ENCODE peak calls at places on chromosome 12, in four cellular contexts. One of them, this sample, is unnamed.

GRCh38 chr12:67155863-67156262 is 113.3 kb upstream of the CAND1 start:
- DNase-seq in pancreas: no peak
- DNase-seq in H7: no peak
- DNase-seq in activated gamma-delta T cell treated with anti-CD3 and anti-CD28 coated beads, Interleukin-2, amount 50 U/mL, for 16 hours: no peak
- DNase-seq in this sample: no peak

GRCh38 chr12:55996715-55997534 is at the start of gene SUOX:
- DNase-seq in activated gamma-delta T cell treated with anti-CD3 and anti-CD28 coated beads, Interleukin-2, amount 50 U/mL, for 16 hours: no peak
- DNase-seq in H7: peak
- DNase-seq in pancreas: peak
- DNase-seq in this sample: peak

GRCh38 chr12:104485651-104486341 is 29.0 kb downstream of the CHST11 start:
- DNase-seq in pancreas: no peak
- DNase-seq in activated gamma-delta T cell treated with anti-CD3 and anti-CD28 coated beads, Interleukin-2, amount 50 U/mL, for 16 hours: no peak
- DNase-seq in H7: no peak
- DNase-seq in this sample: no peak

GRCh38 chr12:56634242-56634836 is 4.2 kb upstream of the BAZ2A start:
- DNase-seq in pancreas: peak
- DNase-seq in activated gamma-delta T cell treated with anti-CD3 and anti-CD28 coated beads, Interleukin-2, amount 50 U/mL, for 16 hours: no peak
- DNase-seq in H7: peak
- DNase-seq in this sample: peak

GRCh38 chr12:107917912-107918800 is 143.7 kb downstream of the ASCL4 start:
- DNase-seq in pancreas: no peak
- DNase-seq in activated gamma-delta T cell treated with anti-CD3 and anti-CD28 coated beads, Interleukin-2, amount 50 U/mL, for 16 hours: no peak
- DNase-seq in H7: peak
- DNase-seq in this sample: peak

GRCh38 chr12:19886805-19887105 is 447.5 kb downstream of the AEBP2 start:
- DNase-seq in H7: no peak
- DNase-seq in activated gamma-delta T cell treated with anti-CD3 and anti-CD28 coated beads, Interleukin-2, amount 50 U/mL, for 16 hours: no peak
- DNase-seq in pancreas: no peak
- DNase-seq in this sample: no peak

GRCh38 chr12:120538281-120539156 is 4.4 kb downstream of the RNF10 start:
- DNase-seq in pancreas: no peak
- DNase-seq in activated gamma-delta T cell treated with anti-CD3 and anti-CD28 coated beads, Interleukin-2, amount 50 U/mL, for 16 hours: no peak
- DNase-seq in H7: no peak
- DNase-seq in this sample: no peak

GRCh38 chr12:131221946-131222249 is 268.2 kb downstream of the ADGRD1 start:
- DNase-seq in H7: no peak
- DNase-seq in activated gamma-delta T cell treated with anti-CD3 and anti-CD28 coated beads, Interleukin-2, amount 50 U/mL, for 16 hours: no peak
- DNase-seq in pancreas: no peak
- DNase-seq in this sample: no peak

GRCh38 chr12:99732121-99732520 is 84.6 kb downstream of the GARIN6 start:
- DNase-seq in activated gamma-delta T cell treated with anti-CD3 and anti-CD28 coated beads, Interleukin-2, amount 50 U/mL, for 16 hours: no peak
- DNase-seq in H7: no peak
- DNase-seq in pancreas: no peak
- DNase-seq in this sample: no peak

GRCh38 chr12:46559311-46559710 is 186.7 kb upstream of the SLC38A2 start:
- DNase-seq in pancreas: no peak
- DNase-seq in H7: no peak
- DNase-seq in activated gamma-delta T cell treated with anti-CD3 and anti-CD28 coated beads, Interleukin-2, amount 50 U/mL, for 16 hours: no peak
- DNase-seq in this sample: no peak

This sample was measured in H9.